ENCODE peak calls at places on chromosomes 16 and 17, in six cellular contexts. One of them, this sample, is unnamed.

GRCh38 chr17:44005865-44006580 is 1.6 kb downstream of the NAGS start:
- DNase-seq in lung: no peak
- DNase-seq in DND-41: no peak
- DNase-seq in GM13977: peak
- DNase-seq in lower leg skin: peak
- DNase-seq in body of pancreas: peak
- DNase-seq in this sample: no peak

GRCh38 chr17:38341035-38341721 is 2.6 kb downstream of the GPR179 start:
- DNase-seq in lung: no peak
- DNase-seq in DND-41: no peak
- DNase-seq in GM13977: no peak
- DNase-seq in lower leg skin: no peak
- DNase-seq in body of pancreas: peak
- DNase-seq in this sample: no peak

GRCh38 chr16:26668026-26668425 is 398.7 kb upstream of the C16orf82 start:
- DNase-seq in lung: no peak
- DNase-seq in DND-41: no peak
- DNase-seq in GM13977: no peak
- DNase-seq in lower leg skin: no peak
- DNase-seq in body of pancreas: no peak
- DNase-seq in this sample: no peak

GRCh38 chr17:81509048-81509686 is 3.4 kb downstream of the ACTG1 start:
- DNase-seq in lung: no peak
- DNase-seq in DND-41: peak
- DNase-seq in GM13977: no peak
- DNase-seq in lower leg skin: no peak
- DNase-seq in body of pancreas: peak
- DNase-seq in this sample: no peak

GRCh38 chr16:983044-984030 is 1.8 kb downstream of the SOX8 start:
- DNase-seq in lung: no peak
- DNase-seq in DND-41: no peak
- DNase-seq in GM13977: no peak
- DNase-seq in lower leg skin: no peak
- DNase-seq in body of pancreas: no peak
- DNase-seq in this sample: no peak

GRCh38 chr16:47060596-47060995 is 83.1 kb downstream of the NETO2 start:
- DNase-seq in lung: no peak
- DNase-seq in DND-41: no peak
- DNase-seq in GM13977: no peak
- DNase-seq in lower leg skin: peak
- DNase-seq in body of pancreas: no peak
- DNase-seq in this sample: peak

GRCh38 chr16:46762583-46762982 is 14.4 kb upstream of the MYLK3 start:
- DNase-seq in lung: no peak
- DNase-seq in DND-41: no peak
- DNase-seq in GM13977: no peak
- DNase-seq in lower leg skin: no peak
- DNase-seq in body of pancreas: no peak
- DNase-seq in this sample: no peak

GRCh38 chr16:28846080-28846932 is at the start of gene TUFM:
- DNase-seq in lung: peak
- DNase-seq in DND-41: peak
- DNase-seq in GM13977: peak
- DNase-seq in lower leg skin: peak
- DNase-seq in body of pancreas: peak
- DNase-seq in this sample: peak

GRCh38 chr16:57022445-57022844 is 33.1 kb downstream of the NLRC5 start:
- DNase-seq in lung: no peak
- DNase-seq in DND-41: no peak
- DNase-seq in GM13977: no peak
- DNase-seq in lower leg skin: no peak
- DNase-seq in body of pancreas: no peak
- DNase-seq in this sample: no peak

GRCh38 chr16:23990507-23990906 is 154.7 kb downstream of the PRKCB start:
- DNase-seq in lung: no peak
- DNase-seq in DND-41: no peak
- DNase-seq in GM13977: no peak
- DNase-seq in lower leg skin: no peak
- DNase-seq in body of pancreas: no peak
- DNase-seq in this sample: no peak

GRCh38 chr17:76640550-76641380 is 2.8 kb downstream of the ST6GALNAC1 start:
- DNase-seq in lung: no peak
- DNase-seq in DND-41: no peak
- DNase-seq in GM13977: no peak
- DNase-seq in lower leg skin: no peak
- DNase-seq in body of pancreas: no peak
- DNase-seq in this sample: no peak

GRCh38 chr17:30332057-30332542 is 1.8 kb downstream of the TMIGD1 start:
- DNase-seq in lung: no peak
- DNase-seq in DND-41: peak
- DNase-seq in GM13977: peak
- DNase-seq in lower leg skin: no peak
- DNase-seq in body of pancreas: no peak
- DNase-seq in this sample: no peak

GRCh38 chr16:50297301-50298074 is 31.1 kb downstream of the ADCY7 start:
- DNase-seq in lung: no peak
- DNase-seq in DND-41: no peak
- DNase-seq in GM13977: no peak
- DNase-seq in lower leg skin: peak
- DNase-seq in body of pancreas: no peak
- DNase-seq in this sample: no peak

GRCh38 chr17:78831688-78832540 is 8.7 kb downstream of the USP36 start:
- DNase-seq in lung: no peak
- DNase-seq in DND-41: no peak
- DNase-seq in GM13977: no peak
- DNase-seq in lower leg skin: no peak
- DNase-seq in body of pancreas: no peak
- DNase-seq in this sample: no peak

GRCh38 chr17:41416478-41416877 is 7.9 kb downstream of the KRT37 start:
- DNase-seq in lung: no peak
- DNase-seq in DND-41: no peak
- DNase-seq in GM13977: no peak
- DNase-seq in lower leg skin: no peak
- DNase-seq in body of pancreas: no peak
- DNase-seq in this sample: no peak

GRCh38 chr17:39899215-39899614 is 19.2 kb downstream of the GSDMB start:
- DNase-seq in lung: no peak
- DNase-seq in DND-41: no peak
- DNase-seq in GM13977: no peak
- DNase-seq in lower leg skin: no peak
- DNase-seq in body of pancreas: no peak
- DNase-seq in this sample: no peak

GRCh38 chr17:75819116-75819515 is 25.1 kb downstream of the UNC13D start:
- DNase-seq in lung: no peak
- DNase-seq in DND-41: no peak
- DNase-seq in GM13977: no peak
- DNase-seq in lower leg skin: peak
- DNase-seq in body of pancreas: no peak
- DNase-seq in this sample: no peak

GRCh38 chr16:47779201-47780016 is 318.3 kb downstream of the PHKB start:
- DNase-seq in lung: no peak
- DNase-seq in DND-41: peak
- DNase-seq in GM13977: no peak
- DNase-seq in lower leg skin: no peak
- DNase-seq in body of pancreas: no peak
- DNase-seq in this sample: no peak

GRCh38 chr17:42677012-42677857 is 441 bp upstream of the PLEKHH3 start:
- DNase-seq in lung: peak
- DNase-seq in DND-41: peak
- DNase-seq in GM13977: peak
- DNase-seq in lower leg skin: peak
- DNase-seq in body of pancreas: peak
- DNase-seq in this sample: peak

GRCh38 chr17:52648995-52649394 is 490.5 kb upstream of the CA10 start:
- DNase-seq in lung: no peak
- DNase-seq in DND-41: no peak
- DNase-seq in GM13977: no peak
- DNase-seq in lower leg skin: no peak
- DNase-seq in body of pancreas: no peak
- DNase-seq in this sample: no peak

GRCh38 chr16:85753559-85753958 is 2.7 kb upstream of the C16orf74 start:
- DNase-seq in lung: no peak
- DNase-seq in DND-41: no peak
- DNase-seq in GM13977: no peak
- DNase-seq in lower leg skin: no peak
- DNase-seq in body of pancreas: peak
- DNase-seq in this sample: no peak

GRCh38 chr16:85754403-85754802 is 3.5 kb upstream of the C16orf74 start:
- DNase-seq in lung: no peak
- DNase-seq in DND-41: no peak
- DNase-seq in GM13977: peak
- DNase-seq in lower leg skin: no peak
- DNase-seq in body of pancreas: no peak
- DNase-seq in this sample: no peak

GRCh38 chr16:85751665-85752501 is 987 bp upstream of the C16orf74 start:
- DNase-seq in lung: no peak
- DNase-seq in DND-41: no peak
- DNase-seq in GM13977: no peak
- DNase-seq in lower leg skin: no peak
- DNase-seq in body of pancreas: no peak
- DNase-seq in this sample: no peak

GRCh38 chr16:85753976-85754375 is 3.1 kb upstream of the C16orf74 start:
- DNase-seq in lung: no peak
- DNase-seq in DND-41: no peak
- DNase-seq in GM13977: no peak
- DNase-seq in lower leg skin: no peak
- DNase-seq in body of pancreas: peak
- DNase-seq in this sample: no peak

GRCh38 chr16:85752511-85753420 is 1.9 kb upstream of the C16orf74 start:
- DNase-seq in lung: no peak
- DNase-seq in DND-41: no peak
- DNase-seq in GM13977: no peak
- DNase-seq in lower leg skin: no peak
- DNase-seq in body of pancreas: peak
- DNase-seq in this sample: no peak
- TF ChIP-seq CTCF in lung: no peak
- TF ChIP-seq CTCF in DND-41: no peak
- TF ChIP-seq CTCF in GM13977: no peak
- TF ChIP-seq CTCF in lower leg skin: no peak
- TF ChIP-seq CTCF in body of pancreas: peak
- TF ChIP-seq CTCF in this sample: no peak

GRCh38 chr16:58563775-58564174 is 48.5 kb downstream of the SETD6 start:
- DNase-seq in lung: no peak
- DNase-seq in DND-41: no peak
- DNase-seq in GM13977: no peak
- DNase-seq in lower leg skin: no peak
- DNase-seq in body of pancreas: no peak
- DNase-seq in this sample: no peak
- TF ChIP-seq CTCF in lung: no peak
- TF ChIP-seq CTCF in DND-41: no peak
- TF ChIP-seq CTCF in GM13977: no peak
- TF ChIP-seq CTCF in lower leg skin: no peak
- TF ChIP-seq CTCF in body of pancreas: no peak
- TF ChIP-seq CTCF in this sample: no peak

DNA sequence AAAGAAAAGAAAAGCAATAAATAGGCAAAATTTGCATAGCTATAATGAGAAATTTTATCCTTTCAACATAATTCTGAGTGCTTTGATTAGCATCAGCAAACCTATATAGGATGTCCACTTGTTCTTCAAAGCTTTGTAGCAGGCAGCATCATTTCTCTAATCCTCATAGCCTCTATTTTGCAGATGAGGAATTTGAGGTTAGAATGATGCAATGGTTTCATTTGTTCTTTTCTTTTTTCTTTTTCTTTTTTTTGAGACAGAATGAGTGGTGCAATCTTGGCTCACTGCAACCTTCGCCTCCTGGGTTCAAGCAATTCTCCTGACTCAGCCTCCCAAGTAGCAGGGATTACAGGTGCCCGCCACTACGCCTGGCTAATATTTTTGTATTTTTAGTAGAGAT is 594.4 kb downstream of the TOX3 start:
- DNase-seq in lung: no peak
- DNase-seq in DND-41: no peak
- DNase-seq in GM13977: no peak
- DNase-seq in lower leg skin: no peak
- DNase-seq in body of pancreas: no peak
- DNase-seq in this sample: no peak
- TF ChIP-seq CTCF in lung: no peak
- TF ChIP-seq CTCF in DND-41: no peak
- TF ChIP-seq CTCF in GM13977: no peak
- TF ChIP-seq CTCF in lower leg skin: no peak
- TF ChIP-seq CTCF in body of pancreas: no peak
- TF ChIP-seq CTCF in this sample: no peak

GRCh38 chr17:7327501-7327900 is 1.6 kb downstream of the NEURL4 start:
- DNase-seq in lung: no peak
- DNase-seq in DND-41: no peak
- DNase-seq in GM13977: no peak
- DNase-seq in lower leg skin: no peak
- DNase-seq in body of pancreas: no peak
- DNase-seq in this sample: no peak

GRCh38 chr17:7328009-7328408 is 1.1 kb downstream of the NEURL4 start:
- DNase-seq in lung: no peak
- DNase-seq in DND-41: no peak
- DNase-seq in GM13977: no peak
- DNase-seq in lower leg skin: no peak
- DNase-seq in body of pancreas: no peak
- DNase-seq in this sample: no peak

GRCh38 chr17:7328840-7329359 is at the start of gene NEURL4:
- DNase-seq in lung: no peak
- DNase-seq in DND-41: no peak
- DNase-seq in GM13977: peak
- DNase-seq in lower leg skin: no peak
- DNase-seq in body of pancreas: no peak
- DNase-seq in this sample: no peak

GRCh38 chr17:7329360-7330098 is 394 bp upstream of the NEURL4 start:
- DNase-seq in lung: peak
- DNase-seq in DND-41: peak
- DNase-seq in GM13977: peak
- DNase-seq in lower leg skin: peak
- DNase-seq in body of pancreas: peak
- DNase-seq in this sample: peak

DNA sequence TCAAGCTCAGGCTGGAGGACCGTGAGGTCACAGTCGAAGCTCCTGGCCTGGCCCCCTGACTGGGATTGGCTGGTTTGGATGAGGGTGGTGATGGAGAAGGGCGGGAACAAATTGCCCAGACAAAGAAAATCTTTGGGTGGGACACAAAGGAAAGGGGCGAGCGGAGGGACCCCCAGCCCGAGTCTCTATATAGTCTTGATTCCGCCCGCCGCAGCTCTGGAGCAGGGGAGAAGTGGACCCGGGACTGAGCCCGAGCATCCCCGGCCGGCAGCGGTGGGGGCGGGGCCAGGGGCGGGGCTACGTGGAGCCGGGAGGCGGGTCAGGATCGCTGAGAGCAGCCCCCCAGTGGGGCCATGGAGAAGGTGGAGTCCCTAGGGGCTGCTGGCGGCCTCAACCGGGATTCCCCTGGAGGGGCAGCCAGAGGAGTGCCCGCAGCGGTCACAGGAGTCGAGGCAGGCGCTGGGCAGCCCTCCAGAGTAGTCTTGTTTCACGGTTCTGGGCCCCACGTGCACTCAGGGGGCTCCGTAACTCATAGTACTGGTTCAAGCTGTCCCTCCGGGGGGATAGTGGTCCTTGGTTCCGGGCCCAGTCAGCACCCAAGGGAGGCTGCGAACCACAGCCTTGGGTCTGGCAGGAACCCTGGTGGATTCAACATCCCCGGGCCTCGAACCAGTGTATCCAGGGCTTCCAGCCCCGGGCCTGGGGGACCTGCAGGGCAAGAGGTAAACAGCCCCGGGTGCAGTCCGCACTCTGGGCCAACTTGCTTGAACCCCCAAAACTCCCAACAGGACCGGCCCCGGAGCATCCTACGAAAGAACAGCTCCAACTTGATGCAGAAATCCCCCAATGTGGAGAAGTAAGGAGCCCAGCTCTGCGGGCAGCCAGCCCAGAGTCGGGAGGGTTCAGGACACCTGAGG is 1.2 kb upstream of the NEURL4 start:
- DNase-seq in lung: peak
- DNase-seq in DND-41: peak
- DNase-seq in GM13977: peak
- DNase-seq in lower leg skin: peak
- DNase-seq in body of pancreas: peak
- DNase-seq in this sample: peak
- TF ChIP-seq CTCF in lung: no peak
- TF ChIP-seq CTCF in DND-41: no peak
- TF ChIP-seq CTCF in GM13977: no peak
- TF ChIP-seq CTCF in lower leg skin: no peak
- TF ChIP-seq CTCF in body of pancreas: no peak
- TF ChIP-seq CTCF in this sample: no peak